ENCODE peak calls at places on chromosome 2, in six cellular contexts. T, C, A, L, Y and U are unnamed samples.

GRCh38 chr2:215442392-215442787 is 6.5 kb upstream of the FN1 start:
- DNase-seq in L (no peak), C (no peak), A (no peak), Y (no peak), T (no peak), U (no peak)

GRCh38 chr2:220569380-220569779 is 942.0 kb downstream of the SLC4A3 start:
- DNase-seq in Y (no peak), T (no peak), L (no peak), C (no peak), A (no peak), U (no peak)

GRCh38 chr2:178628590-178628989 is 148.3 kb downstream of the PLEKHA3 start:
- DNase-seq in C (no peak), L (no peak), T (no peak), A (no peak), Y (no peak), U (no peak)

GRCh38 chr2:28471214-28471613 is 24.6 kb upstream of the PLB1 start:
- DNase-seq in L (no peak), Y (no peak), A (no peak), T (no peak), C (no peak), U (no peak)

GRCh38 chr2:1515073-1515430 is 101.8 kb downstream of the TPO start:
- DNase-seq in C (no peak), L (no peak), Y (no peak), T (no peak), A (no peak), U (no peak)

GRCh38 chr2:20516646-20517341 is 69.9 kb downstream of the RHOB start:
- DNase-seq in C (no peak), A (peak; percentile 36), T (peak; percentile 75), Y (no peak), L (peak; percentile 90), U (no peak)

GRCh38 chr2:69345434-69345833 is 41.6 kb downstream of the GFPT1 start:
- DNase-seq in L (no peak), Y (no peak), C (no peak), A (peak; percentile 61), T (no peak), U (no peak)

GRCh38 chr2:112959109-112959591 is 18.7 kb upstream of the IL36G start:
- DNase-seq in C (no peak), Y (no peak), L (no peak), A (no peak), T (no peak), U (no peak)

GRCh38 chr2:97871096-97871780 is 124.5 kb downstream of the TMEM131 start:
- DNase-seq in C (peak; percentile 66), A (peak; percentile 67), T (no peak), L (no peak), Y (no peak), U (no peak)